ENCODE peak calls at places on chromosome 9, in four cellular contexts. N, J, Z and E are unnamed samples.

GRCh38 chr9:20620658-20621552 is 1.4 kb downstream of the MLLT3 start:
- DNase-seq in J (peak), Z (no peak), N (no peak), E (peak)

GRCh38 chr9:120915854-120916495 is 10.6 kb downstream of the TRAF1 start:
- DNase-seq in J (no peak), N (no peak), Z (no peak), E (no peak)

GRCh38 chr9:84899326-84899725 is 229.8 kb downstream of the NTRK2 start:
- DNase-seq in N (no peak), J (no peak), Z (no peak), E (no peak)

GRCh38 chr9:7212101-7212500 is 454.3 kb downstream of the KDM4C start:
- DNase-seq in N (peak), J (no peak), Z (no peak), E (no peak)

GRCh38 chr9:133405508-133406009 is 12.3 kb downstream of the REXO4 start:
- DNase-seq in N (no peak), J (no peak), Z (no peak), E (peak)

GRCh38 chr9:137302176-137303030 is at the start of gene NRARP:
- DNase-seq in N (peak), J (peak), Z (no peak), E (peak)

GRCh38 chr9:26375448-26375847 is 517.2 kb downstream of the CAAP1 start:
- DNase-seq in Z (no peak), J (no peak), N (no peak), E (no peak)

GRCh38 chr9:84387821-84388220 is 47.3 kb upstream of the SLC28A3 start:
- DNase-seq in N (no peak), J (no peak), Z (no peak), E (peak)

GRCh38 chr9:82891321-82891720 is 171.6 kb downstream of the RASEF start:
- DNase-seq in N (no peak), Z (no peak), J (no peak), E (no peak)

GRCh38 chr9:21412109-21412508 is 3.2 kb downstream of the IFNA8 start:
- DNase-seq in N (no peak), J (peak), Z (no peak), E (no peak)

GRCh38 chr9:128494108-128494742 is 10.3 kb upstream of the GLE1 start:
- DNase-seq in J (no peak), N (no peak), Z (peak), E (peak)

GRCh38 chr9:121227867-121228266 is 26.2 kb upstream of the RAB14 start:
- DNase-seq in N (no peak), J (no peak), Z (no peak), E (no peak)

GRCh38 chr9:107870927-107871720 is 381.6 kb upstream of the KLF4 start:
- DNase-seq in N (no peak), J (no peak), Z (no peak), E (no peak)